ENCODE peak calls at places on chromosomes 13 and 19, in seven cellular contexts. K, N, Y, D, S, H and Z are unnamed samples. For H3K4me1, the result is how much of the 10 kb centered on the place peaks cover.

GRCh38 chr13:25846227-25846984 is 205.4 kb downstream of the SHISA2 start:
- DNase-seq in K (no peak), N (no peak), Y (no peak), D (no peak), S (no peak), H (no peak), Z (no peak)

GRCh38 chr19:21856751-21857150 is 20.8 kb upstream of the ZNF43 start:
- DNase-seq in K (no peak), N (no peak), Y (no peak), D (no peak), S (no peak), H (no peak), Z (no peak)

GRCh38 chr19:38265213-38265861 is 964 bp downstream of the SPINT2 start:
- DNase-seq in K (no peak), N (no peak), Y (peak), D (no peak), S (no peak), H (peak), Z (no peak)

GRCh38 chr13:21175656-21176194 is 627 bp downstream of the SKA3 start:
- DNase-seq in K (no peak), N (no peak), Y (no peak), D (no peak), S (no peak), H (no peak), Z (no peak)

GRCh38 chr19:17049711-17050280 is 23.2 kb upstream of the CPAMD8 start:
- DNase-seq in K (no peak), N (no peak), Y (no peak), D (no peak), S (no peak), H (peak), Z (no peak)

GRCh38 chr13:50915562-50915961 is 6.0 kb downstream of the RNASEH2B start:
- DNase-seq in K (no peak), N (no peak), Y (no peak), D (no peak), S (no peak), H (no peak), Z (no peak)

GRCh38 chr13:41542281-41542680 is 84.9 kb downstream of the RGCC start:
- DNase-seq in K (no peak), N (no peak), Y (no peak), D (no peak), S (no peak), H (no peak), Z (no peak)

GRCh38 chr13:43755844-43756243 is 30.9 kb downstream of the ENOX1 start:
- DNase-seq in K (no peak), N (no peak), Y (no peak), D (no peak), S (no peak), H (no peak), Z (no peak)

GRCh38 chr13:105907319-105908019 is 628.0 kb downstream of the EFNB2 start:
- DNase-seq in K (no peak), N (no peak), Y (no peak), D (no peak), S (no peak), H (no peak), Z (no peak)

GRCh38 chr13:77507931-77508776 is 27.4 kb upstream of the SCEL start:
- DNase-seq in K (no peak), N (no peak), Y (no peak), D (no peak), S (no peak), H (no peak), Z (no peak)

GRCh38 chr19:16882146-16882545 is 6.7 kb upstream of the F2RL3 start:
- DNase-seq in K (no peak), N (no peak), Y (no peak), D (no peak), S (no peak), H (no peak), Z (no peak)

GRCh38 chr19:16406356-16406755 is 65.4 kb downstream of the EPS15L1 start:
- DNase-seq in K (no peak), N (no peak), Y (no peak), D (no peak), S (no peak), H (no peak), Z (no peak)

GRCh38 chr19:41420101-41420880 is 6.9 kb downstream of the B3GNT8 start:
- DNase-seq in K (no peak), N (no peak), Y (no peak), D (no peak), S (no peak), H (no peak), Z (peak)

GRCh38 chr19:8371011-8371804 is 7.3 kb downstream of the ANGPTL4 start:
- DNase-seq in K (no peak), N (no peak), Y (no peak), D (no peak), S (no peak), H (no peak), Z (no peak)

GRCh38 chr13:97512732-97513131 is 78.8 kb downstream of the RAP2A start:
- DNase-seq in K (no peak), N (no peak), Y (no peak), D (no peak), S (no peak), H (no peak), Z (no peak)

GRCh38 chr13:39415003-39415402 is 188.0 kb downstream of the LHFPL6 start:
- DNase-seq in K (peak), N (no peak), Y (no peak), D (no peak), S (peak), H (no peak), Z (no peak)

GRCh38 chr13:30731658-30732390 is 3.5 kb upstream of the ALOX5AP start:
- DNase-seq in K (no peak), N (no peak), Y (no peak), D (no peak), S (no peak), H (no peak), Z (no peak)

GRCh38 chr13:46295531-46296464 is 84.1 kb downstream of the LRRC63 start:
- DNase-seq in K (peak), N (no peak), Y (peak), D (no peak), S (peak), H (peak), Z (no peak)

GRCh38 chr19:2529473-2529918 is 53.6 kb downstream of the GADD45B start:
- DNase-seq in K (no peak), N (no peak), Y (no peak), D (no peak), S (peak), H (peak), Z (no peak)
- H3K4me1 ChIP-seq in K (under half), N (under half), Y (under half), D (under half), S (under half), H (under half), Z (under half)

GRCh38 chr13:95226932-95227718 is 74.1 kb downstream of the ABCC4 start:
- DNase-seq in K (no peak), N (no peak), Y (no peak), D (no peak), S (no peak), H (no peak), Z (no peak)
- H3K4me3 ChIP-seq in K (no peak), N (no peak), Y (no peak), D (no peak), S (no peak), H (no peak), Z (no peak)

GRCh38 chr13:94711561-94712286 is 621 bp downstream of the SOX21 start:
- DNase-seq in K (no peak), N (peak), Y (no peak), D (no peak), S (no peak), H (no peak), Z (no peak)

GRCh38 chr13:94713556-94714182 is 1.3 kb upstream of the SOX21 start:
- DNase-seq in K (no peak), N (no peak), Y (no peak), D (no peak), S (no peak), H (no peak), Z (no peak)

GRCh38 chr13:94710881-94711560 is 1.3 kb downstream of the SOX21 start:
- DNase-seq in K (no peak), N (peak), Y (no peak), D (no peak), S (no peak), H (no peak), Z (no peak)

GRCh38 chr13:94712812-94713555 is 639 bp upstream of the SOX21 start:
- DNase-seq in K (no peak), N (no peak), Y (no peak), D (no peak), S (no peak), H (no peak), Z (peak)

GRCh38 chr13:94712287-94712811 is at the start of gene SOX21:
- DNase-seq in K (no peak), N (no peak), Y (no peak), D (no peak), S (no peak), H (no peak), Z (no peak)
- H3K4me1 ChIP-seq in K (under half), N (under half), Y (under half), D (under half), S (under half), H (under half), Z (under half)

DNA sequence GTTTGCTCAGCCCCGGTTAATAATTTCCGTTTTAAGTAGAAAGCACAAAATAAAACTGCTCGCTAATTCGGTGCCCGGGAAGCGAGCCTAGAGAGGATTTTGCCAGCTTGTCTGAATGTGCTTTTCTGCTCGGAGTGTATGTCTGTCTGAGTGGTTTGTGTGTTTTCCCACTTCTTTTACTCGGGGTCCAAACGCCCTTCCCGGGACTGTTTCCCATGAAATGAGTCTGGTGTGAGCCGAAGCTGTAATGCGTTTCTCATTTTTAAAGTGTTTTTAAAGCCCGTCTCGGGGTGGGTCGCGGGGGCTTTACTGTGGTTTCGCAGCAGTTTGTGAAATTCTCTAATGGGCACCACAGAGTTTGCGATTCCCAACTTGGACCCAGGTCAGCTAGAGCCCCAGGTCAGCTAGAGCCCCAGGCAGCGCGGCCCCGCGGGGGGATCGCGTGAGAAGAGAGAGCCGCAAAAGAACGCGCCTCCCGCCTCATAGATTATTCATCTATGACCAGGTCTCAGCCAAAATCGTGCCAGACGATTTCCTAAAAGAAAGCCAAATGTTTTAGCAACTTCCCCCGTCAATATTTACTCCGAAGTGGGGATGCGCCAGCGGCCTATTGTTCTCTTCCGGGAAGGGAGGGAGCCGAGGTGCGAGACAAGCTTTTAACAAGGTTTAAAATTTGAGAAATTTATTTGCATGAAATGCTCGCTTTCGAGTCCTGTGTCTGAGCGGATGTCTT is 2.0 kb downstream of the ZIC2 start:
- DNase-seq in K (no peak), N (no peak), Y (no peak), D (no peak), S (no peak), H (no peak), Z (no peak)
- H3K4me3 ChIP-seq in K (no peak), N (no peak), Y (no peak), D (no peak), S (no peak), H (no peak), Z (no peak)

GRCh38 chr13:73334459-73334858 is 275.7 kb downstream of the KLF5 start:
- DNase-seq in K (no peak), N (no peak), Y (no peak), D (no peak), S (no peak), H (no peak), Z (no peak)
- H3K4me1 ChIP-seq in K (under half), N (under half), Y (under half), D (under half), S (under half), H (under half), Z (under half)

GRCh38 chr19:45295873-45296272 is 26.8 kb downstream of the CKM start:
- DNase-seq in K (no peak), N (no peak), Y (no peak), D (no peak), S (no peak), H (no peak), Z (no peak)
- H3K4me3 ChIP-seq in K (no peak), N (no peak), Y (no peak), D (no peak), S (no peak), H (no peak), Z (no peak)

GRCh38 chr19:49642488-49643035 is 553 bp downstream of the SCAF1 start:
- DNase-seq in K (no peak), N (no peak), Y (no peak), D (no peak), S (no peak), H (no peak), Z (no peak)
- H3K4me1 ChIP-seq in K (half or more), N (under half), Y (under half), D (half or more), S (under half), H (half or more), Z (half or more)

GRCh38 chr19:51691122-51692064 is 1.7 kb upstream of the SPACA6 start:
- DNase-seq in K (peak), N (no peak), Y (no peak), D (no peak), S (no peak), H (no peak), Z (no peak)
- H3K4me3 ChIP-seq in K (peak), N (peak), Y (peak), D (peak), S (peak), H (peak), Z (no peak)